ENCODE peak calls at places on chromosome 17, in six cellular contexts. W is islet precursor cell; F is stimulated activated CD8-positive, alpha-beta memory T cell treated with anti-CD3 and anti-CD28 coated beads, Interleukin-7, amount 100 ng/mL, for 1 hour; J is NCI-H146; V is A549; X is NCI-H1092. G is an unnamed sample.

GRCh38 chr17:7886227-7887037 is 2.2 kb upstream of the CHD3 start:
- DNase-seq in W (peak; percentile 76), F (peak; percentile 11), J (peak; percentile 52), V (peak; percentile 51), X (peak; percentile 61), G (peak; percentile 48)

GRCh38 chr17:27559996-27560481 is 70.9 kb upstream of the LGALS9 start:
- DNase-seq in W (no peak), F (no peak), J (peak; percentile 10), V (peak; percentile 60), X (no peak), G (peak; percentile 37)

GRCh38 chr17:35934760-35935159 is 4.2 kb upstream of the RDM1 start:
- DNase-seq in W (no peak), F (no peak), J (no peak), V (no peak), X (no peak), G (no peak)

GRCh38 chr17:63911657-63912100 is 621 bp upstream of the CSHL1 start:
- DNase-seq in W (peak; percentile 77), F (peak; percentile 34), J (no peak), V (peak; percentile 41), X (no peak), G (no peak)

GRCh38 chr17:59275618-59276017 is 55.3 kb downstream of the GDPD1 start:
- DNase-seq in W (no peak), F (no peak), J (no peak), V (no peak), X (no peak), G (no peak)

GRCh38 chr17:57531648-57532486 is 213.2 kb downstream of the CCDC182 start:
- DNase-seq in W (peak; percentile 58), F (no peak), J (no peak), V (no peak), X (no peak), G (no peak)

GRCh38 chr17:29177871-29178749 is 2.1 kb downstream of the MYO18A start:
- DNase-seq in W (peak; percentile 75), F (no peak), J (no peak), V (peak; percentile 61), X (no peak), G (no peak)

GRCh38 chr17:596763-597644 is 117.6 kb downstream of the VPS53 start:
- DNase-seq in W (no peak), F (no peak), J (peak; percentile 56), V (peak; percentile 29), X (no peak), G (no peak)

GRCh38 chr17:55635253-55635766 is 87.4 kb downstream of the TMEM100 start:
- DNase-seq in W (no peak), F (no peak), J (no peak), V (no peak), X (no peak), G (no peak)

GRCh38 chr17:42192189-42193126 is 1.8 kb downstream of the GHDC start:
- DNase-seq in W (peak; percentile 54), F (no peak), J (no peak), V (no peak), X (no peak), G (no peak)

GRCh38 chr17:29048440-29049360 is 5.8 kb downstream of the PIPOX start:
- DNase-seq in W (peak; percentile 98), F (no peak), J (peak; percentile 94), V (no peak), X (peak; percentile 19), G (no peak)

GRCh38 chr17:19940722-19941464 is 36.7 kb downstream of the AKAP10 start:
- DNase-seq in W (peak; percentile 69), F (no peak), J (no peak), V (peak; percentile 47), X (no peak), G (no peak)

GRCh38 chr17:33038740-33039139 is 47.1 kb downstream of the SPACA3 start:
- DNase-seq in W (peak; percentile 90), F (no peak), J (no peak), V (peak; percentile 65), X (peak; percentile 29), G (no peak)

GRCh38 chr17:42413464-42414040 is 9.5 kb downstream of the CAVIN1 start:
- DNase-seq in W (no peak), F (no peak), J (no peak), V (no peak), X (no peak), G (no peak)

GRCh38 chr17:74220966-74221814 is 7.8 kb downstream of the TTYH2 start:
- DNase-seq in W (no peak), F (no peak), J (no peak), V (no peak), X (no peak), G (no peak)

GRCh38 chr17:38751803-38752118 is 780 bp upstream of the PSMB3 start:
- DNase-seq in W (peak; percentile 94), F (peak; percentile 71), J (peak; percentile 87), V (peak; percentile 92), X (peak; percentile 82), G (peak; percentile 73)

GRCh38 chr17:81365148-81365600 is 30.1 kb upstream of the BAHCC1 start:
- DNase-seq in W (peak; percentile 85), F (no peak), J (peak; percentile 60), V (no peak), X (no peak), G (no peak)

GRCh38 chr17:81302861-81303326 is 7.8 kb upstream of the SLC38A10 start:
- DNase-seq in W (no peak), F (no peak), J (no peak), V (no peak), X (no peak), G (no peak)

GRCh38 chr17:56653877-56654276 is 60.4 kb downstream of the NOG start:
- DNase-seq in W (peak; percentile 87), F (no peak), J (no peak), V (peak; percentile 72), X (no peak), G (peak; percentile 5)

GRCh38 chr17:17710728-17711541 is 29.7 kb downstream of the RAI1 start:
- DNase-seq in W (peak; percentile 96), F (no peak), J (no peak), V (peak; percentile 95), X (no peak), G (no peak)

GRCh38 chr17:41734139-41734948 is at the start of gene HAP1:
- DNase-seq in W (peak; percentile 88), F (no peak), J (peak; percentile 42), V (peak; percentile 76), X (no peak), G (no peak)

GRCh38 chr17:44038604-44039007 is 23.8 kb upstream of the TMEM101 start:
- DNase-seq in W (no peak), F (no peak), J (no peak), V (no peak), X (no peak), G (no peak)

GRCh38 chr17:50514936-50515702 is 6.9 kb downstream of the MYCBPAP start:
- DNase-seq in W (peak; percentile 68), F (no peak), J (no peak), V (no peak), X (no peak), G (no peak)

GRCh38 chr17:5557485-5557884 is 26.8 kb downstream of the NLRP1 start:
- DNase-seq in W (no peak), F (no peak), J (no peak), V (no peak), X (no peak), G (no peak)

GRCh38 chr17:7842380-7842949 is 8.4 kb downstream of the KDM6B start:
- DNase-seq in W (peak; percentile 91), F (peak; percentile 87), J (no peak), V (peak; percentile 90), X (no peak), G (peak; percentile 62)

GRCh38 chr17:55273579-55274370 is 9.0 kb downstream of the HLF start:
- DNase-seq in W (no peak), F (no peak), J (no peak), V (peak; percentile 13), X (peak; percentile 46), G (no peak)

GRCh38 chr17:37826497-37827115 is 81.7 kb upstream of the HNF1B start:
- DNase-seq in W (no peak), F (no peak), J (no peak), V (no peak), X (no peak), G (no peak)

GRCh38 chr17:41559548-41559947 is 12.3 kb downstream of the KRT9 start:
- DNase-seq in W (no peak), F (no peak), J (no peak), V (no peak), X (no peak), G (no peak)